ENCODE peak calls at places on chromosomes 12 and 14, in six cellular contexts. E, G, Q, D, H and N are unnamed samples.

GRCh38 chr12:87866602-87867292 is 162.5 kb downstream of the C12orf50 start:
- DNase-seq in Q (no peak), D (peak), E (peak), H (no peak), G (no peak), N (peak)

GRCh38 chr12:119916111-119916510 is 39.0 kb upstream of the CIT start:
- DNase-seq in H (no peak), G (no peak), D (no peak), Q (no peak), E (peak), N (no peak)

GRCh38 chr12:46944104-46944503 is 118.3 kb upstream of the SLC38A4 start:
- DNase-seq in H (no peak), D (peak), E (peak), G (no peak), Q (no peak), N (peak)

GRCh38 chr12:49761677-49762467 is 20.5 kb downstream of the TMBIM6 start:
- DNase-seq in G (no peak), D (no peak), Q (no peak), E (no peak), H (no peak), N (no peak)

GRCh38 chr12:62466018-62466595 is 519 bp upstream of the MON2 start:
- DNase-seq in Q (no peak), G (peak), E (peak), D (no peak), H (peak), N (peak)

GRCh38 chr14:94174622-94175402 is 690 bp downstream of the PPP4R4 start:
- DNase-seq in G (no peak), Q (no peak), E (no peak), D (no peak), H (peak), N (no peak)

GRCh38 chr12:68373836-68374314 is 41.7 kb upstream of the MDM1 start:
- DNase-seq in D (no peak), E (no peak), Q (no peak), G (peak), H (peak), N (no peak)

GRCh38 chr12:128918910-128919309 is 65.6 kb downstream of the GLT1D1 start:
- DNase-seq in Q (no peak), G (no peak), D (no peak), H (no peak), E (no peak), N (no peak)